ENCODE peak calls at places on chromosomes 11 and 22, in six cellular contexts. One of them, this sample, is unnamed.

GRCh38 chr22:27206001-27206746 is 548.8 kb downstream of the MIAT start:
- DNase-seq in CD4-positive, alpha-beta T cell: no peak
- DNase-seq in activated T-cell treated with anti-CD3 and anti-CD28 coated beads for 1 hour: no peak
- DNase-seq in NAMALWA: no peak
- DNase-seq in AG08396: no peak
- DNase-seq in germinal center: no peak
- DNase-seq in this sample: peak

GRCh38 chr11:129861702-129862107 is 33.7 kb downstream of the NFRKB start:
- DNase-seq in CD4-positive, alpha-beta T cell: no peak
- DNase-seq in activated T-cell treated with anti-CD3 and anti-CD28 coated beads for 1 hour: no peak
- DNase-seq in NAMALWA: no peak
- DNase-seq in AG08396: peak
- DNase-seq in germinal center: no peak
- DNase-seq in this sample: peak

GRCh38 chr22:43537019-43537585 is 125.3 kb downstream of the MPPED1 start:
- DNase-seq in CD4-positive, alpha-beta T cell: no peak
- DNase-seq in activated T-cell treated with anti-CD3 and anti-CD28 coated beads for 1 hour: no peak
- DNase-seq in NAMALWA: peak
- DNase-seq in AG08396: no peak
- DNase-seq in germinal center: no peak
- DNase-seq in this sample: no peak

GRCh38 chr11:71301858-71302533 is 49.6 kb upstream of the SHANK2 start:
- DNase-seq in CD4-positive, alpha-beta T cell: no peak
- DNase-seq in activated T-cell treated with anti-CD3 and anti-CD28 coated beads for 1 hour: no peak
- DNase-seq in NAMALWA: no peak
- DNase-seq in AG08396: peak
- DNase-seq in germinal center: no peak
- DNase-seq in this sample: peak

GRCh38 chr22:46105494-46106278 is 44.6 kb upstream of the PPARA start:
- DNase-seq in CD4-positive, alpha-beta T cell: no peak
- DNase-seq in activated T-cell treated with anti-CD3 and anti-CD28 coated beads for 1 hour: no peak
- DNase-seq in NAMALWA: no peak
- DNase-seq in AG08396: peak
- DNase-seq in germinal center: no peak
- DNase-seq in this sample: peak

GRCh38 chr11:131284041-131284440 is 86.4 kb upstream of the NTM start:
- DNase-seq in CD4-positive, alpha-beta T cell: no peak
- DNase-seq in activated T-cell treated with anti-CD3 and anti-CD28 coated beads for 1 hour: no peak
- DNase-seq in NAMALWA: no peak
- DNase-seq in AG08396: no peak
- DNase-seq in germinal center: no peak
- DNase-seq in this sample: no peak

GRCh38 chr11:130522284-130522961 is 74.0 kb downstream of the ADAMTS15 start:
- DNase-seq in CD4-positive, alpha-beta T cell: no peak
- DNase-seq in activated T-cell treated with anti-CD3 and anti-CD28 coated beads for 1 hour: no peak
- DNase-seq in NAMALWA: no peak
- DNase-seq in AG08396: peak
- DNase-seq in germinal center: no peak
- DNase-seq in this sample: peak

GRCh38 chr11:71908218-71908617 is 20.2 kb downstream of the XNDC1N start:
- DNase-seq in CD4-positive, alpha-beta T cell: no peak
- DNase-seq in activated T-cell treated with anti-CD3 and anti-CD28 coated beads for 1 hour: no peak
- DNase-seq in NAMALWA: no peak
- DNase-seq in AG08396: no peak
- DNase-seq in germinal center: no peak
- DNase-seq in this sample: no peak

GRCh38 chr11:71489311-71490043 is 36.5 kb downstream of the NADSYN1 start:
- DNase-seq in CD4-positive, alpha-beta T cell: no peak
- DNase-seq in activated T-cell treated with anti-CD3 and anti-CD28 coated beads for 1 hour: no peak
- DNase-seq in NAMALWA: no peak
- DNase-seq in AG08396: no peak
- DNase-seq in germinal center: no peak
- DNase-seq in this sample: peak

GRCh38 chr11:128323381-128323780 is 264.0 kb downstream of the ETS1 start:
- DNase-seq in CD4-positive, alpha-beta T cell: no peak
- DNase-seq in activated T-cell treated with anti-CD3 and anti-CD28 coated beads for 1 hour: no peak
- DNase-seq in NAMALWA: peak
- DNase-seq in AG08396: peak
- DNase-seq in germinal center: peak
- DNase-seq in this sample: peak

GRCh38 chr11:36091256-36091811 is 147.5 kb downstream of the LDLRAD3 start:
- DNase-seq in CD4-positive, alpha-beta T cell: no peak
- DNase-seq in activated T-cell treated with anti-CD3 and anti-CD28 coated beads for 1 hour: no peak
- DNase-seq in NAMALWA: no peak
- DNase-seq in AG08396: peak
- DNase-seq in germinal center: no peak
- DNase-seq in this sample: peak

GRCh38 chr11:7671807-7672206 is 1.5 kb downstream of the CYB5R2 start:
- DNase-seq in CD4-positive, alpha-beta T cell: no peak
- DNase-seq in activated T-cell treated with anti-CD3 and anti-CD28 coated beads for 1 hour: no peak
- DNase-seq in NAMALWA: no peak
- DNase-seq in AG08396: no peak
- DNase-seq in germinal center: no peak
- DNase-seq in this sample: no peak

GRCh38 chr11:74838188-74838587 is 89.5 kb downstream of the RNF169 start:
- DNase-seq in CD4-positive, alpha-beta T cell: no peak
- DNase-seq in activated T-cell treated with anti-CD3 and anti-CD28 coated beads for 1 hour: no peak
- DNase-seq in NAMALWA: no peak
- DNase-seq in AG08396: no peak
- DNase-seq in germinal center: no peak
- DNase-seq in this sample: no peak

GRCh38 chr11:102109896-102110760 is at the start of gene YAP1:
- DNase-seq in CD4-positive, alpha-beta T cell: peak
- DNase-seq in activated T-cell treated with anti-CD3 and anti-CD28 coated beads for 1 hour: peak
- DNase-seq in NAMALWA: no peak
- DNase-seq in AG08396: peak
- DNase-seq in germinal center: peak
- DNase-seq in this sample: peak

GRCh38 chr22:17782158-17782557 is 7.9 kb upstream of the BID start:
- DNase-seq in CD4-positive, alpha-beta T cell: no peak
- DNase-seq in activated T-cell treated with anti-CD3 and anti-CD28 coated beads for 1 hour: no peak
- DNase-seq in NAMALWA: no peak
- DNase-seq in AG08396: no peak
- DNase-seq in germinal center: no peak
- DNase-seq in this sample: no peak

GRCh38 chr11:119615003-119615878 is 113.8 kb downstream of the NECTIN1 start:
- DNase-seq in CD4-positive, alpha-beta T cell: no peak
- DNase-seq in activated T-cell treated with anti-CD3 and anti-CD28 coated beads for 1 hour: no peak
- DNase-seq in NAMALWA: no peak
- DNase-seq in AG08396: peak
- DNase-seq in germinal center: no peak
- DNase-seq in this sample: peak

GRCh38 chr11:12270215-12270797 is 107.1 kb upstream of the PARVA start:
- DNase-seq in CD4-positive, alpha-beta T cell: no peak
- DNase-seq in activated T-cell treated with anti-CD3 and anti-CD28 coated beads for 1 hour: no peak
- DNase-seq in NAMALWA: no peak
- DNase-seq in AG08396: no peak
- DNase-seq in germinal center: no peak
- DNase-seq in this sample: peak

GRCh38 chr22:23772315-23773246 is at the start of gene MMP11:
- DNase-seq in CD4-positive, alpha-beta T cell: peak
- DNase-seq in activated T-cell treated with anti-CD3 and anti-CD28 coated beads for 1 hour: peak
- DNase-seq in NAMALWA: peak
- DNase-seq in AG08396: peak
- DNase-seq in germinal center: peak
- DNase-seq in this sample: no peak

GRCh38 chr11:112662554-112662953 is 298.7 kb upstream of the NCAM1 start:
- DNase-seq in CD4-positive, alpha-beta T cell: no peak
- DNase-seq in activated T-cell treated with anti-CD3 and anti-CD28 coated beads for 1 hour: no peak
- DNase-seq in NAMALWA: no peak
- DNase-seq in AG08396: no peak
- DNase-seq in germinal center: no peak
- DNase-seq in this sample: no peak

GRCh38 chr22:46613606-46613997 is 6.6 kb upstream of the GRAMD4 start:
- DNase-seq in CD4-positive, alpha-beta T cell: peak
- DNase-seq in activated T-cell treated with anti-CD3 and anti-CD28 coated beads for 1 hour: no peak
- DNase-seq in NAMALWA: peak
- DNase-seq in AG08396: no peak
- DNase-seq in germinal center: peak
- DNase-seq in this sample: peak

GRCh38 chr11:11382858-11383532 is 29.9 kb upstream of the CSNK2A3 start:
- DNase-seq in CD4-positive, alpha-beta T cell: no peak
- DNase-seq in activated T-cell treated with anti-CD3 and anti-CD28 coated beads for 1 hour: no peak
- DNase-seq in NAMALWA: no peak
- DNase-seq in AG08396: no peak
- DNase-seq in germinal center: no peak
- DNase-seq in this sample: peak

GRCh38 chr22:25582946-25583345 is 18.5 kb downstream of the GRK3 start:
- DNase-seq in CD4-positive, alpha-beta T cell: no peak
- DNase-seq in activated T-cell treated with anti-CD3 and anti-CD28 coated beads for 1 hour: no peak
- DNase-seq in NAMALWA: no peak
- DNase-seq in AG08396: peak
- DNase-seq in germinal center: no peak
- DNase-seq in this sample: no peak

GRCh38 chr11:75673977-75674582 is 5.2 kb upstream of the MAP6 start:
- DNase-seq in CD4-positive, alpha-beta T cell: no peak
- DNase-seq in activated T-cell treated with anti-CD3 and anti-CD28 coated beads for 1 hour: no peak
- DNase-seq in NAMALWA: peak
- DNase-seq in AG08396: peak
- DNase-seq in germinal center: no peak
- DNase-seq in this sample: peak

GRCh38 chr11:33667819-33668467 is 32.7 kb downstream of the C11orf91 start:
- DNase-seq in CD4-positive, alpha-beta T cell: no peak
- DNase-seq in activated T-cell treated with anti-CD3 and anti-CD28 coated beads for 1 hour: no peak
- DNase-seq in NAMALWA: no peak
- DNase-seq in AG08396: no peak
- DNase-seq in germinal center: no peak
- DNase-seq in this sample: no peak

GRCh38 chr11:4115128-4115527 is 20.5 kb downstream of the RRM1 start:
- DNase-seq in CD4-positive, alpha-beta T cell: no peak
- DNase-seq in activated T-cell treated with anti-CD3 and anti-CD28 coated beads for 1 hour: no peak
- DNase-seq in NAMALWA: no peak
- DNase-seq in AG08396: no peak
- DNase-seq in germinal center: no peak
- DNase-seq in this sample: no peak

GRCh38 chr11:100825610-100826009 is 138.5 kb downstream of the ARHGAP42 start:
- DNase-seq in CD4-positive, alpha-beta T cell: no peak
- DNase-seq in activated T-cell treated with anti-CD3 and anti-CD28 coated beads for 1 hour: no peak
- DNase-seq in NAMALWA: no peak
- DNase-seq in AG08396: no peak
- DNase-seq in germinal center: no peak
- DNase-seq in this sample: no peak

GRCh38 chr11:96272542-96273306 is 70.3 kb downstream of the MAML2 start:
- DNase-seq in CD4-positive, alpha-beta T cell: no peak
- DNase-seq in activated T-cell treated with anti-CD3 and anti-CD28 coated beads for 1 hour: no peak
- DNase-seq in NAMALWA: peak
- DNase-seq in AG08396: no peak
- DNase-seq in germinal center: no peak
- DNase-seq in this sample: peak

GRCh38 chr11:114134870-114135269 is 75.4 kb downstream of the ZBTB16 start:
- DNase-seq in CD4-positive, alpha-beta T cell: no peak
- DNase-seq in activated T-cell treated with anti-CD3 and anti-CD28 coated beads for 1 hour: no peak
- DNase-seq in NAMALWA: no peak
- DNase-seq in AG08396: no peak
- DNase-seq in germinal center: no peak
- DNase-seq in this sample: peak

GRCh38 chr11:118521892-118522311 is 5.4 kb upstream of the TTC36 start:
- DNase-seq in CD4-positive, alpha-beta T cell: no peak
- DNase-seq in activated T-cell treated with anti-CD3 and anti-CD28 coated beads for 1 hour: no peak
- DNase-seq in NAMALWA: no peak
- DNase-seq in AG08396: no peak
- DNase-seq in germinal center: no peak
- DNase-seq in this sample: no peak

GRCh38 chr11:29093416-29093815 is 923.4 kb downstream of the KCNA4 start:
- DNase-seq in CD4-positive, alpha-beta T cell: no peak
- DNase-seq in activated T-cell treated with anti-CD3 and anti-CD28 coated beads for 1 hour: no peak
- DNase-seq in NAMALWA: no peak
- DNase-seq in AG08396: peak
- DNase-seq in germinal center: no peak
- DNase-seq in this sample: peak

GRCh38 chr11:134497586-134497985 is 85.5 kb upstream of the B3GAT1 start:
- DNase-seq in CD4-positive, alpha-beta T cell: no peak
- DNase-seq in activated T-cell treated with anti-CD3 and anti-CD28 coated beads for 1 hour: no peak
- DNase-seq in NAMALWA: no peak
- DNase-seq in AG08396: no peak
- DNase-seq in germinal center: no peak
- DNase-seq in this sample: no peak

GRCh38 chr11:6568191-6568918 is 35.1 kb downstream of the RRP8 start:
- DNase-seq in CD4-positive, alpha-beta T cell: no peak
- DNase-seq in activated T-cell treated with anti-CD3 and anti-CD28 coated beads for 1 hour: no peak
- DNase-seq in NAMALWA: no peak
- DNase-seq in AG08396: peak
- DNase-seq in germinal center: no peak
- DNase-seq in this sample: peak

GRCh38 chr11:121431820-121432526 is 20.1 kb upstream of the SORL1 start:
- DNase-seq in CD4-positive, alpha-beta T cell: no peak
- DNase-seq in activated T-cell treated with anti-CD3 and anti-CD28 coated beads for 1 hour: no peak
- DNase-seq in NAMALWA: no peak
- DNase-seq in AG08396: no peak
- DNase-seq in germinal center: no peak
- DNase-seq in this sample: no peak

GRCh38 chr11:116600930-116601329 is 171.9 kb downstream of the BUD13 start:
- DNase-seq in CD4-positive, alpha-beta T cell: no peak
- DNase-seq in activated T-cell treated with anti-CD3 and anti-CD28 coated beads for 1 hour: no peak
- DNase-seq in NAMALWA: no peak
- DNase-seq in AG08396: no peak
- DNase-seq in germinal center: no peak
- DNase-seq in this sample: no peak

GRCh38 chr11:13440100-13440855 is 22.7 kb downstream of the BTBD10 start:
- DNase-seq in CD4-positive, alpha-beta T cell: no peak
- DNase-seq in activated T-cell treated with anti-CD3 and anti-CD28 coated beads for 1 hour: no peak
- DNase-seq in NAMALWA: no peak
- DNase-seq in AG08396: peak
- DNase-seq in germinal center: no peak
- DNase-seq in this sample: peak

GRCh38 chr11:46294365-46295309 is 17.2 kb downstream of the CREB3L1 start:
- DNase-seq in CD4-positive, alpha-beta T cell: no peak
- DNase-seq in activated T-cell treated with anti-CD3 and anti-CD28 coated beads for 1 hour: no peak
- DNase-seq in NAMALWA: no peak
- DNase-seq in AG08396: peak
- DNase-seq in germinal center: no peak
- DNase-seq in this sample: peak

This sample was measured in choroid plexus epithelial cell.